ENCODE peak calls at places on chromosomes 3 and 15, in eight cellular contexts. U is WTC11, O is IMR-90, A is HepG2, R is GM12878, M is SK-N-SH, G is H1, X is K562. Q is an unnamed sample.

GRCh38 chr15:99993681-99994131 is 260.5 kb upstream of the LYSMD4 start:
- DNase-seq in U (no peak), O (no peak), A (no peak), R (no peak), M (no peak), G (no peak), X (no peak), Q (no peak)

GRCh38 chr15:44087578-44088190 is 107.4 kb downstream of the FRMD5 start:
- DNase-seq in U (no peak), O (peak), A (no peak), R (no peak), M (no peak), G (no peak), X (no peak), Q (peak)

GRCh38 chr3:169894110-169894509 is 17.3 kb upstream of the SAMD7 start:
- DNase-seq in U (no peak), O (no peak), A (no peak), R (no peak), M (no peak), G (no peak), X (peak), Q (no peak)

GRCh38 chr3:135109681-135110080 is 314.6 kb downstream of the EPHB1 start:
- DNase-seq in U (no peak), O (no peak), A (no peak), R (no peak), M (no peak), G (no peak), X (no peak), Q (no peak)

GRCh38 chr15:90482124-90483011 is 47.4 kb upstream of the CRTC3 start:
- DNase-seq in U (peak), O (peak), A (peak), R (no peak), M (peak), G (peak), X (peak), Q (peak)

GRCh38 chr3:123090700-123091585 is 24.1 kb downstream of the PDIA5 start:
- DNase-seq in U (no peak), O (peak), A (no peak), R (no peak), M (no peak), G (no peak), X (no peak), Q (no peak)

GRCh38 chr3:156102267-156102912 is 18.0 kb upstream of the KCNAB1 start:
- DNase-seq in U (no peak), O (no peak), A (no peak), R (no peak), M (no peak), G (no peak), X (no peak), Q (no peak)

GRCh38 chr3:20622304-20622703 is 436.3 kb upstream of the SGO1 start:
- DNase-seq in U (no peak), O (peak), A (no peak), R (no peak), M (no peak), G (no peak), X (no peak), Q (no peak)

GRCh38 chr3:147921044-147921443 is 511.9 kb downstream of the ZIC1 start:
- DNase-seq in U (no peak), O (peak), A (no peak), R (no peak), M (no peak), G (no peak), X (no peak), Q (no peak)

GRCh38 chr3:8485943-8486342 is 15.7 kb upstream of the LMCD1 start:
- DNase-seq in U (no peak), O (no peak), A (no peak), R (no peak), M (no peak), G (no peak), X (no peak), Q (no peak)

GRCh38 chr3:12797124-12797891 is 828 bp downstream of the CAND2 start:
- DNase-seq in U (peak), O (no peak), A (no peak), R (no peak), M (no peak), G (no peak), X (no peak), Q (no peak)

DNA sequence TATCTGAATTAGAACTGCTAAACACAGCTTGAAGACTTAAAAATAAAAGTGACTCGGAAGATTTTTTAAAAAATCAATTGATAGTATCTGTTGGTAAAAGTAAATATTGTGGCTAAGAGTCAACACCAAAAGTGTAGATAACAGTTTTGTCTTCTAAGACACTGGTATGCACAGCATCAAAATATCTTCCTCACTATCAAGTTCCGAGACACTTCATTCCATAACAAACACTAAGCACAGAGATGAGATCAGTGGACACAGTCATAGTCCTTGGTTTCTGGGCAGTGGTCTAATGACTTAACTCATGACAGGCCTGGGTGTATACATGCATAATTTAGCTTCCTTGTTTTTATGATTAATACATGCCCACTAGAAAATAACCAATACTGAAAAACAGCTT is 63.2 kb downstream of the PXYLP1 start:
- DNase-seq in U (no peak), O (peak), A (no peak), R (no peak), M (no peak), G (no peak), X (peak), Q (peak)
- TF ChIP-seq USF2 in U (no peak), O (no peak), A (no peak), R (no peak), M (no peak), G (no peak), X (no peak), Q (no peak)

DNA sequence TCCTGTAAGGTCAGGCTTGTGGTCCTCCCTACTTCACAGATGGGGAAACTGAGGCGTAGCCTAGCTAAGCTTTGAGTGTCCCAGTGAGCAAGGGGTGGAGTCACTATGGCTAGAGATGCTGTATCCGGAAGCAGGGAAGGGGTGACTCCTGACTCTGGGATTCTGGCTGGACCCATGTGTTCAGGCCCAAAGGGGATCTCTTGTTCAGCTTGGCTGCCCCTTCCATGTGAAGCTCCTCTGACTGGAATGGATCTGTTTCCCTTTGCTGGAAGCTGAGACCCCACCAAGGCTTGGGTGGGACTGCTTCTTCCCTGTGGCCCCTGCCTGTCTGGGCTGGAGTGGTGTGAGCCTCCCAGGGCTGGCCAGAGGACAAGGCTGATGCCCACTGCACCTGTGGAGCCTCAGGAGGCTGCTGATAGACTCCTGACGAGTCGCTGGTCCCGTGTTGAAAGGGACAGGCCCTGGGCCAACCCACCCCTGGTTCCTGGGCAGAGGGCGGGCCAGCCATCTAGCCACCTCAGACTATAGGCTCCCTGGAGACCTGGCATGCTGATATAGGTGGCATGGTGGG is 1.0 kb downstream of the MAPKAPK3 start:
- DNase-seq in U (no peak), O (no peak), A (no peak), R (no peak), M (no peak), G (no peak), X (no peak), Q (no peak)
- TF ChIP-seq USF2 in U (no peak), O (no peak), A (no peak), R (no peak), M (no peak), G (no peak), X (no peak), Q (no peak)

GRCh38 chr15:68704496-68705021 is 116.1 kb downstream of the ANP32A start:
- DNase-seq in U (no peak), O (peak), A (no peak), R (no peak), M (no peak), G (no peak), X (peak), Q (no peak)
- TF ChIP-seq USF2 in U (no peak), O (no peak), A (no peak), R (no peak), M (no peak), G (no peak), X (no peak), Q (no peak)

GRCh38 chr3:158771577-158771976 is 30.3 kb upstream of the MFSD1 start:
- DNase-seq in U (no peak), O (no peak), A (no peak), R (no peak), M (no peak), G (no peak), X (no peak), Q (peak)

GRCh38 chr3:158775001-158775400 is 26.9 kb upstream of the MFSD1 start:
- DNase-seq in U (no peak), O (no peak), A (no peak), R (no peak), M (no peak), G (no peak), X (no peak), Q (no peak)

GRCh38 chr3:158773845-158774542 is 27.9 kb upstream of the MFSD1 start:
- DNase-seq in U (no peak), O (peak), A (no peak), R (no peak), M (no peak), G (no peak), X (no peak), Q (peak)

GRCh38 chr3:158771982-158772381 is 29.9 kb upstream of the MFSD1 start:
- DNase-seq in U (no peak), O (no peak), A (no peak), R (no peak), M (no peak), G (no peak), X (no peak), Q (no peak)

GRCh38 chr3:158773166-158773565 is 28.7 kb upstream of the MFSD1 start:
- DNase-seq in U (no peak), O (no peak), A (no peak), R (no peak), M (no peak), G (no peak), X (peak), Q (no peak)
- TF ChIP-seq USF2 in U (no peak), O (no peak), A (no peak), R (no peak), M (no peak), G (no peak), X (no peak), Q (no peak)

DNA sequence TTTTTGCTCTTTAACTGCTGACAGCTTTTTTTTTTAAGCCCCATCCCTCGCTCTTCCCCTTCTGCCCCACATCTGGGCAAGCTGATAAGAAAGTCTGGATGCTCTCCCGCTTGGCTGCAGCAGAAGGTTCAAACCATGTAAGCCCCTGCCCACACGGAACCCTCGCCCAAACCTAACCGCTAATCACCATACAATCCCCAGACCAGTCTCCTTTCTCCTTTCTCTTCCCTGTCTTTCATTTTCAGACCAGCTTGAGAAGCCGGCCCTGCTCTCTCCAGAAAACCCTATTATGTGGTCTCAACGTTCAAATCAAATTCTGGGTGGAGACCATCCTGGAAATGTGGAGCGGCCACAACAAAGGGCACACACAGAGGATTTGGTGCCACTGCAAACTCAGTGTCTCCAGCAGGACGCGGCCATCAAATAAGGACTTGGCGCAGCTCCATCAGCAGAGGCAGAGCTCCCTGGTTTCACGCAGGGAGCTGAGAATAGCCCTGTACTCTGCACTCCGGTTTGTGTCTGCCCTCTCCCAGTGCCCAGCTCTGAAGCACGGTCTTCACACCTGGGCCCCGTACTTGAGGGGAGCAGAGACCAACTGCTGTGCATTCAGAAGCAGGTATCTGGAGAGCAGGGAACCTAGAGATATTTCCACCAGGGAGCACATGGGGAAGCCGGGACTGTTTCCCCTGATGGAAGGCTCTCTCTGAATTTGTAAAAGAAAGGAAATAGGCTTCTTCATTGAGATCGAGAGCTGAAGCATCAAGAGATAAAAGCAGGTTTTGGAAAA is 92.6 kb downstream of the XXYLT1 start:
- DNase-seq in U (no peak), O (no peak), A (no peak), R (no peak), M (peak), G (no peak), X (peak), Q (no peak)
- TF ChIP-seq USF2 in U (no peak), O (no peak), A (no peak), R (no peak), M (no peak), G (no peak), X (no peak), Q (no peak)

GRCh38 chr3:55959681-55960080 is 472.6 kb upstream of the WNT5A start:
- DNase-seq in U (no peak), O (no peak), A (no peak), R (no peak), M (no peak), G (no peak), X (no peak), Q (no peak)

GRCh38 chr3:55958605-55959004 is 471.5 kb upstream of the WNT5A start:
- DNase-seq in U (no peak), O (no peak), A (no peak), R (no peak), M (no peak), G (no peak), X (no peak), Q (no peak)

GRCh38 chr3:55951371-55951770 is 464.3 kb upstream of the WNT5A start:
- DNase-seq in U (no peak), O (no peak), A (no peak), R (no peak), M (no peak), G (no peak), X (no peak), Q (no peak)

DNA sequence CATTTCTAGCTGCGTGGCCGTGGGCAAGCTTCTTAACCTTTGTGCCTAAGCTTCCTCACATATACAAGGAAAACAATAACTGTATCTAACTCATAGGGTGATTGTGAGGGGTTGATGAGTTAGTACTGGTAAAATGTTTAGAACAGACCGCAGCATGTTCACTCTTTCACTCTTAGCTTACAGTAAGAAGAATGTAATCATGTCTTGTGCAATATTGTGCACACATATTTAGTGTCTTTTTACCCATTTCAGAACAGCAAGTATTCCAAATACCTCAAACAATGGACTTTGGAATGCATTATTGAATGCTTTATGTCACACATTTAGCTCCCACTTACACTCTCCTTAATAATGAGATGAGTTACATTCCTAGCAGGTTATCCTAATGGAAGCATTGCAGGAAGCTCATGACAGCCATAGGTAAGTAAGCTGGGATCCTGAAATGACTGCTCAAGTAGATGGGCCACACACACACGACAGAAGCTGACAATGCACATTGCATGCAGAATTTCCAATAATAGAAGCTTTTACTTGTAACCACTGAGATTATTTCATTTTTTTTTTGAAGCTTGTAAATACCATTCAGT is 468.9 kb upstream of the WNT5A start:
- DNase-seq in U (no peak), O (peak), A (no peak), R (no peak), M (no peak), G (no peak), X (no peak), Q (no peak)
- TF ChIP-seq USF2 in U (no peak), O (no peak), A (no peak), R (no peak), M (no peak), G (no peak), X (no peak), Q (no peak)

GRCh38 chr3:41711656-41712055 is 250.2 kb downstream of the ULK4 start:
- DNase-seq in U (no peak), O (peak), A (no peak), R (peak), M (no peak), G (no peak), X (no peak), Q (no peak)

GRCh38 chr3:41710646-41711388 is 251.1 kb downstream of the ULK4 start:
- DNase-seq in U (peak), O (peak), A (no peak), R (no peak), M (no peak), G (no peak), X (no peak), Q (peak)

GRCh38 chr3:41717591-41718093 is 244.3 kb downstream of the ULK4 start:
- DNase-seq in U (no peak), O (no peak), A (no peak), R (no peak), M (peak), G (no peak), X (no peak), Q (no peak)

GRCh38 chr3:41715376-41715775 is 246.5 kb downstream of the ULK4 start:
- DNase-seq in U (no peak), O (no peak), A (no peak), R (no peak), M (no peak), G (no peak), X (no peak), Q (no peak)

GRCh38 chr3:41716391-41716910 is 245.5 kb downstream of the ULK4 start:
- DNase-seq in U (no peak), O (peak), A (no peak), R (no peak), M (peak), G (no peak), X (no peak), Q (no peak)
- TF ChIP-seq USF2 in U (no peak), O (no peak), A (no peak), R (no peak), M (no peak), G (no peak), X (no peak), Q (no peak)

DNA sequence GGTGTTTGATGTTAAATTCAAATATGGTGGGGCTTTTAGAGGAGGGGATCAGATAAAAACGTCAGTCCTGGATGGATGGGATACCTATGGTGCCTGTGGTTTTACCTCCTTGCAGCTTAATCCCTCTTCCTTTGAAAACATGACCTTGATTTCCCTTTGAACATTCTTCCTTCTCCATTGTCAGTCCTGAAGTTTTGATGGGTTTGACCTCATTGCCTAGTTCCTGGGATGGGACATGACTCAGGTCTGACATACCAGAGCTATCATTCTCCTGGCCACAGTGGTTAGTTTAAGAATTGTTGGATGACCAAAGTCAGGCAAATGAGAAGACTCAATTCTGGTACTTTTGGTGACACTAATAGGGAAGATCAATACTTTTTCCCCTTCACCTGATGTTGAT is 87.2 kb downstream of the PRICKLE2 start:
- DNase-seq in U (no peak), O (no peak), A (peak), R (no peak), M (no peak), G (no peak), X (no peak), Q (no peak)
- TF ChIP-seq USF2 in U (no peak), O (no peak), A (no peak), R (no peak), M (no peak), G (no peak), X (no peak), Q (no peak)

DNA sequence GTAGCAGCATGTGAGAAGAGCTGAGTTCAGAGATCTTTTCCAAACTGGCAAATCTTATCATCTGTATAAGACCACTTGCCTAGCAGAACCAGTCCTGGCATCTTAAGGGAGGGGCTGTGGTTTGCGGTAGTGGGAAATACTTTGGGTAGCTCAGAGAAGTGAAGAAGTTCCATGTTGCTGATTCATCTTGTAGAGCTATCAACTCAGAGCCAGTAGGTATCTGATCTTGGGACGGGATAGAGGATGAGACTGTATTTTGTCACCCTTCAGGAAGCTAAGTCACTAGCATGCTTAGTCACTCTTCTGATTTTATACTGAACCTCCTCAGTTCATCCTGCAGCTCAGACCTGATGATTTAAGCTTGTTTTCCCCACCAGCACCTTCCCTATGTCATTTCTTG is 211.4 kb downstream of the NR1D2 start:
- DNase-seq in U (no peak), O (peak), A (no peak), R (no peak), M (no peak), G (no peak), X (peak), Q (peak)
- TF ChIP-seq USF2 in U (no peak), O (no peak), A (no peak), R (no peak), M (no peak), G (no peak), X (no peak), Q (no peak)

DNA sequence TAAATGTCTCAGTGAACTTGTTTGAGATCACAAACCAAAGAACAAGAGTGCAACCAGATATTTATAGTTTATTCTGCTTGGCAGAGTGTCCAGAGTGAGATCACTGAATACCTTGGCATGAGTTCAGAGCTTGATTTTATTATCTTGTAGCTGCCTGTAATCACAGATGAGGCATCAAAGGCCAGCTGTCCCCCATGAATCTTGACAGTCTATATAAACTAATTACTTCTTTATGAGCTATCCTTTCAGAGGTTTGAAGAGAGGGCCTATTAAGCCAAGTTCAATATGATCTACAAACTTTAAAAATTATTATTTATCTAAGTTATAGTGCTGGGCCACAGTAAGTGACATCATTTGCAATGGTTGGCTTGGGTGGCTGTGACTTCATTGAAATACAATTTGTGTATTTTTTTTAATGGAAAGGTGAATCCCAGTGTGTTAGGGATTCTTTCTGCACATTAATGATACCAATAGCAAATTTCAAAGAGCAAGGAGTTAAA is 251.5 kb downstream of the CLSTN2 start:
- DNase-seq in U (no peak), O (peak), A (no peak), R (no peak), M (peak), G (no peak), X (no peak), Q (no peak)
- TF ChIP-seq USF2 in U (no peak), O (no peak), A (no peak), R (no peak), M (no peak), G (no peak), X (no peak), Q (no peak)